ENCODE peak calls at places on chromosomes 2 and 18, in nine cellular contexts. X, Q, Y, I, C, W, A, S and M are unnamed samples.

GRCh38 chr2:153476491-153477095 is 2.0 kb downstream of the RPRM start:
- DNase-seq in A (no peak), X (peak; percentile 71), Y (no peak), C (peak; percentile 27), S (no peak), W (no peak), I (no peak), Q (no peak), M (no peak)

GRCh38 chr2:105290981-105291660 is 38.4 kb downstream of the TGFBRAP1 start:
- DNase-seq in A (no peak), W (no peak), Y (no peak), X (no peak), Q (no peak), C (no peak), S (no peak), I (no peak), M (no peak)

GRCh38 chr18:73060666-73061270 is 193.0 kb upstream of the NETO1 start:
- DNase-seq in I (no peak), S (no peak), X (no peak), W (peak; percentile 10), A (no peak), Q (no peak), Y (no peak), C (no peak), M (no peak)

GRCh38 chr2:73830871-73831401 is 2.2 kb downstream of the STAMBP start:
- DNase-seq in A (no peak), W (peak; percentile 89), C (no peak), S (no peak), X (no peak), I (no peak), Q (no peak), Y (peak; percentile 82), M (no peak)

GRCh38 chr2:120653026-120653425 is 82.6 kb upstream of the GLI2 start:
- DNase-seq in X (no peak), A (no peak), Q (no peak), C (no peak), Y (no peak), S (no peak), I (no peak), W (no peak), M (no peak)

GRCh38 chr18:75797046-75797445 is 369.5 kb upstream of the SMIM21 start:
- DNase-seq in W (no peak), I (no peak), Y (no peak), S (no peak), A (no peak), Q (no peak), X (no peak), C (no peak), M (no peak)

GRCh38 chr2:167825664-167826063 is 421.7 kb downstream of the STK39 start:
- DNase-seq in S (no peak), Y (no peak), C (no peak), X (no peak), W (peak; percentile 59), I (no peak), A (no peak), Q (no peak), M (no peak)

GRCh38 chr2:118940486-118941120 is 1.4 kb upstream of the MARCO start:
- DNase-seq in S (no peak), C (peak; percentile 38), Y (no peak), X (no peak), Q (no peak), I (peak; percentile 40), A (no peak), W (no peak), M (no peak)

GRCh38 chr18:51151568-51152511 is 45.6 kb downstream of the MEX3C start:
- DNase-seq in Q (peak; percentile 52), Y (no peak), S (peak; percentile 65), I (no peak), X (no peak), A (no peak), W (no peak), C (no peak), M (no peak)

GRCh38 chr2:226310081-226310625 is 489.5 kb downstream of the IRS1 start:
- DNase-seq in X (no peak), S (no peak), W (no peak), I (no peak), C (no peak), A (no peak), Y (peak; percentile 28), Q (no peak), M (no peak)

GRCh38 chr18:44687421-44687820 is 6.7 kb downstream of the SETBP1 start:
- DNase-seq in I (no peak), W (no peak), A (no peak), S (no peak), C (no peak), Y (no peak), Q (no peak), X (no peak), M (no peak)

GRCh38 chr18:65336411-65336810 is 414.4 kb upstream of the CDH7 start:
- DNase-seq in A (no peak), X (no peak), Q (no peak), C (no peak), Y (no peak), I (no peak), S (no peak), W (no peak), M (no peak)

GRCh38 chr2:145906356-145906755 is 1386.4 kb upstream of the ZEB2 start:
- DNase-seq in W (peak; percentile 93), Y (no peak), I (no peak), A (no peak), X (no peak), C (no peak), S (no peak), Q (no peak), M (no peak)

GRCh38 chr2:237563816-237564215 is 2.6 kb upstream of the PRLH start:
- DNase-seq in Q (no peak), X (peak; percentile 52), S (no peak), I (no peak), A (no peak), Y (peak; percentile 55), W (no peak), C (no peak), M (no peak)

GRCh38 chr2:121120411-121120810 is 164.6 kb downstream of the TFCP2L1 start:
- DNase-seq in Y (no peak), W (no peak), S (no peak), X (no peak), Q (no peak), C (no peak), I (no peak), A (no peak), M (no peak)

GRCh38 chr2:143716527-143716926 is 587.3 kb downstream of the ARHGAP15 start:
- DNase-seq in S (no peak), X (no peak), Y (peak; percentile 19), Q (no peak), W (no peak), I (no peak), C (no peak), A (no peak), M (no peak)

GRCh38 chr2:136164377-136164776 is 46.4 kb upstream of the CXCR4 start:
- DNase-seq in S (no peak), X (no peak), Q (no peak), Y (no peak), I (no peak), C (no peak), W (no peak), A (peak; percentile 42), M (no peak)

GRCh38 chr2:55952415-55952814 is 28.8 kb upstream of the EFEMP1 start:
- DNase-seq in Q (no peak), Y (peak; percentile 66), X (no peak), A (no peak), S (peak; percentile 3), C (no peak), W (no peak), I (no peak), M (no peak)

DNA sequence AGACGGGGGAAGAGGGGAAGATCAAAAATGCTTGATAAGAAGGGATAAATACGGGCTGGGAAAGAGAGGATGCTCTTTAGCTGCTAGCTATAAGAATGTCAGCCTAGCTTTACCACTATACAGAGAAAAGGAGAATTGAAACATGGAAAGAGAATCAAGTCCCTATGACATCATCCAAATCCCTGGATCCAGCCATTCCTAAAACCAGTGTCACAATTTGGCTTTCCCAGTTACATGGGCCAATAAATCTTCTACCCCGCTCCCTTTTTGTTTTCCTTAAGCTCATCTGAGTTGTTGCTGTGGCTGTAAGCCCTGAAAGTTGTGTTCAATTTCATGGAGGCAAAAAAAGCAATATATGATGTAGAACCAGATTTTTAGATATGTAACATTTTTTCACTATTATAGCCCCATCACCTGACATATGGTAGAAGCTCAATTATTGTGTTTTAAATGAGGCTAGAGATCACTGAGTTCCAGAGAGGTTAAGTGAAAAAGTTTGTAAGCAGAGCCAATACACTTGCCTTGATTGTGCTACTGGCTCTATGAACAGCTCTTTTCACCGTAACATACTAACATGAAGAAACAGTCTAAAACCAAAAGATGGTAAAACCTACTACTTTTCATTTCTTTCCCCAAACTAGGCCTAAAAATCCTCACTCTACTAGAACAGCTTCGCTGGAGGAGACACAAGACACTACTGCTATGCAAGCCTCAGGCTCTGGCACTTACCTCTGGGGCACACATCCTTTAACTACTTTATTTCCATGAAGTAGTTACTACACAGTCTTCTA is 4.3 kb downstream of the HNRNPLL start:
- DNase-seq in C (no peak), X (no peak), S (no peak), I (no peak), W (no peak), Q (peak; percentile 44), Y (no peak), A (no peak), M (no peak)
- H3K27ac ChIP-seq in C (peak overlapping the region; percentile 33), X (peak overlapping the region; percentile 37), S (no peak overlapping the region), I (peak overlapping the region; percentile 97), W (no peak overlapping the region), Q (peak overlapping the region; percentile 89), Y (peak overlapping the region; percentile 42), A (no peak overlapping the region), M (peak overlapping the region; percentile 4)

GRCh38 chr2:96152301-96153165 is 7.3 kb upstream of the DUSP2 start:
- DNase-seq in Y (no peak), X (no peak), W (no peak), I (no peak), S (peak; percentile 35), C (no peak), A (peak; percentile 38), Q (no peak), M (peak; percentile 3)
- H3K4me1 ChIP-seq in Y (peaks cover 7% of the 10 kb centered on the region), X (no peaks in the 10 kb centered on the region), W (no peaks in the 10 kb centered on the region), I (no peaks in the 10 kb centered on the region), S (peaks cover 92% of the 10 kb centered on the region), C (no peaks in the 10 kb centered on the region), A (peaks cover 25% of the 10 kb centered on the region), Q (peaks cover 42% of the 10 kb centered on the region), M (peaks cover 1% of the 10 kb centered on the region)

GRCh38 chr2:221255862-221256261 is 316.2 kb downstream of the EPHA4 start:
- DNase-seq in S (no peak), Q (no peak), C (no peak), Y (no peak), W (no peak), X (no peak), A (peak; percentile 26), I (no peak), M (no peak)
- H3K27ac ChIP-seq in S (no peak overlapping the region), Q (no peak overlapping the region), C (no peak overlapping the region), Y (peak overlapping the region; percentile 37), W (no peak overlapping the region), X (no peak overlapping the region), A (no peak overlapping the region), I (no peak overlapping the region), M (no peak overlapping the region)

DNA sequence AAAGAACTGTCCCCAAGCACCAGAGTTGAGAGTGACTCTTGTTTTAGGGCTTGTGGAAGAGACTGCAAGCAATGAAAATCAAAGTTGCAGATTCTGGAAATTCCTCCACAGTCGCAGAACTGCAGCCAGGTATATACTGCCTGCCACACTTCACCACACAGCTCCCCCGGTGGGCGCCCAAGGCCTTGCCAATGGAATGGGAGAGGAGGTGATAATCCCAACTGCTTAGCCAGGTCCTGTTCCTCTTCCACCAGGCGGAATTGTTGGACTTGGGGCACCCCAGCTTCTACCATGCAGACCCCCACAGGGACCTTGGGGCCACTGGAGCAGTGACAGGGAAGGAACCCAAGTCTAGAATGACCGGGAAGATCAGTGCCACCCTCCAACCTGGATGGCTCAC is 4.8 kb upstream of the PDIA6 start:
- DNase-seq in Y (no peak), S (no peak), C (no peak), Q (peak; percentile 6), A (no peak), W (peak; percentile 51), I (no peak), X (no peak), M (no peak)
- H3K4me1 ChIP-seq in Y (no peaks in the 10 kb centered on the region), S (peaks cover 6% of the 10 kb centered on the region), C (peaks cover 5% of the 10 kb centered on the region), Q (peaks cover 5% of the 10 kb centered on the region), A (peaks cover 2% of the 10 kb centered on the region), W (peaks cover 4% of the 10 kb centered on the region), I (peaks cover 3% of the 10 kb centered on the region), X (no peaks in the 10 kb centered on the region), M (peaks cover 20% of the 10 kb centered on the region)